ENCODE peak calls at places on chromosomes 6 and 20, in five cellular contexts. J is heart left ventricle, W is AG04450, N is left lung, U is A549. I is an unnamed sample.
A peak's percentile ranks its signal among the peaks of the same experiment; 100 is the strongest.

GRCh38 chr6:8017276-8017701 is 46.9 kb downstream of the BLOC1S5 start:
- DNase-seq in J (no peak), W (no peak), N (no peak), U (no peak), I (no peak)

GRCh38 chr6:121826156-121826810 is 390.8 kb downstream of the GJA1 start:
- DNase-seq in J (no peak), W (peak; percentile 61), N (no peak), U (peak; percentile 64), I (no peak)

GRCh38 chr6:170172406-170172805 is 118.5 kb downstream of the DLL1 start:
- DNase-seq in J (no peak), W (no peak), N (peak; percentile 10), U (no peak), I (no peak)

GRCh38 chr6:129133770-129134192 is 250.8 kb downstream of the LAMA2 start:
- DNase-seq in J (no peak), W (no peak), N (no peak), U (no peak), I (no peak)

GRCh38 chr20:64109831-64110391 is 2.5 kb upstream of the NPBWR2 start:
- DNase-seq in J (peak; percentile 15), W (no peak), N (peak; percentile 13), U (no peak), I (no peak)

GRCh38 chr6:75498862-75499261 is 5.3 kb upstream of the FILIP1 start:
- DNase-seq in J (no peak), W (no peak), N (no peak), U (peak; percentile 47), I (no peak)

GRCh38 chr6:41518118-41518517 is 28.1 kb upstream of the FOXP4 start:
- DNase-seq in J (no peak), W (no peak), N (peak; percentile 44), U (no peak), I (no peak)

GRCh38 chr6:6556738-6557503 is 31.6 kb upstream of the LY86 start:
- DNase-seq in J (peak; percentile 43), W (no peak), N (peak; percentile 48), U (peak; percentile 31), I (no peak)

GRCh38 chr6:113690255-113690956 is 166.7 kb upstream of the MARCKS start:
- DNase-seq in J (no peak), W (peak; percentile 79), N (no peak), U (peak; percentile 65), I (no peak)

GRCh38 chr20:45833883-45834796 is 541 bp downstream of the SNX21 start:
- DNase-seq in J (peak; percentile 83), W (no peak), N (peak; percentile 74), U (peak; percentile 66), I (no peak)

GRCh38 chr20:3687655-3688054 is 5.8 kb upstream of the ADAM33 start:
- DNase-seq in J (no peak), W (peak; percentile 18), N (no peak), U (peak; percentile 69), I (no peak)

GRCh38 chr6:40551966-40552365 is 35.2 kb downstream of the LRFN2 start:
- DNase-seq in J (no peak), W (no peak), N (no peak), U (no peak), I (no peak)

GRCh38 chr6:45420083-45420908 is 42.6 kb upstream of the SUPT3H start:
- DNase-seq in J (no peak), W (no peak), N (peak; percentile 45), U (no peak), I (no peak)

GRCh38 chr6:44076366-44077200 is 50.7 kb downstream of the MRPL14 start:
- DNase-seq in J (peak; percentile 76), W (no peak), N (no peak), U (no peak), I (no peak)

GRCh38 chr20:32830437-32830836 is 10.7 kb downstream of the MAPRE1 start:
- DNase-seq in J (no peak), W (no peak), N (peak; percentile 45), U (peak; percentile 20), I (peak; percentile 69)

GRCh38 chr6:93454533-93454932 is 35.2 kb upstream of the EPHA7 start:
- DNase-seq in J (no peak), W (no peak), N (no peak), U (no peak), I (no peak)

GRCh38 chr6:69937402-69938131 is 71.2 kb downstream of the COL19A1 start:
- DNase-seq in J (no peak), W (no peak), N (no peak), U (no peak), I (no peak)

GRCh38 chr6:36755435-36756348 is 58.1 kb downstream of the RAB44 start:
- DNase-seq in J (no peak), W (no peak), N (no peak), U (peak; percentile 25), I (no peak)

GRCh38 chr6:10030942-10031537 is 383.8 kb downstream of the TFAP2A start:
- DNase-seq in J (no peak), W (no peak), N (no peak), U (no peak), I (no peak)

GRCh38 chr6:11851405-11851804 is 72.8 kb upstream of the ADTRP start:
- DNase-seq in J (no peak), W (no peak), N (no peak), U (peak; percentile 38), I (no peak)

GRCh38 chr6:110484321-110484720 is 7.9 kb upstream of the SLC22A16 start:
- DNase-seq in J (no peak), W (no peak), N (no peak), U (no peak), I (no peak)

GRCh38 chr6:39243809-39244208 is 14.5 kb upstream of the KCNK5 start:
- DNase-seq in J (no peak), W (no peak), N (no peak), U (no peak), I (peak; percentile 73)

GRCh38 chr6:29230666-29231065 is 60.0 kb downstream of the OR2J2 start:
- DNase-seq in J (no peak), W (no peak), N (no peak), U (no peak), I (no peak)

GRCh38 chr6:49423817-49424216 is 39.2 kb downstream of the MMUT start:
- DNase-seq in J (no peak), W (no peak), N (no peak), U (peak; percentile 4), I (no peak)

GRCh38 chr6:87572860-87573259 is 16.9 kb downstream of the RARS2 start:
- DNase-seq in J (no peak), W (no peak), N (no peak), U (no peak), I (no peak)

GRCh38 chr6:149847943-149848267 is 16.3 kb downstream of the LRP11 start:
- DNase-seq in J (no peak), W (no peak), N (no peak), U (no peak), I (no peak)

GRCh38 chr6:149852881-149853280 is 11.3 kb downstream of the LRP11 start:
- DNase-seq in J (no peak), W (no peak), N (no peak), U (no peak), I (no peak)

GRCh38 chr6:149852180-149852579 is 12.0 kb downstream of the LRP11 start:
- DNase-seq in J (no peak), W (no peak), N (peak; percentile 64), U (no peak), I (no peak)

GRCh38 chr6:149854532-149854931 is 9.6 kb downstream of the LRP11 start:
- DNase-seq in J (no peak), W (no peak), N (no peak), U (peak; percentile 60), I (no peak)

DNA sequence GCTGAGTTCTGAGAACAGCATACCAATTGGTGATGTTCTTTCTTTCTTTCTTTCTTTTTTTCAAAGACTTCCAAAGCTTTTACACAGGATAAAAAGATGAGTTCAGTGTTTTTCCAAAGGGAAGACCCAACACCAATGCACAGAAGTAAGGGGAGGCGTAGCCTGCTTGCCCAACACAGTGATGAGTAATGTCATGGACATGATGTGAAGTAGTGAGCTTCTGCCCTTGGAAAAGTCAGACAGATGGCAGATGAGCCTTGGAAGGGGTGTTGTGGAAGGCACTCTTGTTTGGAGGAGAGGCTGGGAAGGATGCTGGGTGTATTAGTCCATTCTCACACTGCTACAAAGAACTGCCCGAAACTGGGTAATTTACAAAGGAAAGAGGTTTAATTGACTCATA is 12.7 kb downstream of the LRP11 start:
- DNase-seq in J (no peak), W (no peak), N (no peak), U (no peak), I (no peak)
- H3K27ac ChIP-seq in J (no peak overlapping the region), W (peak overlapping the region; percentile 53), N (no peak overlapping the region), U (no peak overlapping the region), I (no peak overlapping the region)

GRCh38 chr6:14060971-14061370 is 56.6 kb upstream of the CD83 start:
- DNase-seq in J (no peak), W (no peak), N (no peak), U (no peak), I (no peak)

GRCh38 chr6:14061644-14062043 is 55.9 kb upstream of the CD83 start:
- DNase-seq in J (no peak), W (no peak), N (no peak), U (no peak), I (no peak)

GRCh38 chr6:14055541-14055940 is 62.0 kb upstream of the CD83 start:
- DNase-seq in J (no peak), W (no peak), N (no peak), U (no peak), I (no peak)

GRCh38 chr6:14059791-14060436 is 57.7 kb upstream of the CD83 start:
- DNase-seq in J (peak; percentile 48), W (no peak), N (no peak), U (peak; percentile 29), I (no peak)

GRCh38 chr6:14058735-14059134 is 58.8 kb upstream of the CD83 start:
- DNase-seq in J (no peak), W (no peak), N (no peak), U (no peak), I (no peak)
- H3K27ac ChIP-seq in J (no peak overlapping the region), W (no peak overlapping the region), N (no peak overlapping the region), U (no peak overlapping the region), I (no peak overlapping the region)

DNA sequence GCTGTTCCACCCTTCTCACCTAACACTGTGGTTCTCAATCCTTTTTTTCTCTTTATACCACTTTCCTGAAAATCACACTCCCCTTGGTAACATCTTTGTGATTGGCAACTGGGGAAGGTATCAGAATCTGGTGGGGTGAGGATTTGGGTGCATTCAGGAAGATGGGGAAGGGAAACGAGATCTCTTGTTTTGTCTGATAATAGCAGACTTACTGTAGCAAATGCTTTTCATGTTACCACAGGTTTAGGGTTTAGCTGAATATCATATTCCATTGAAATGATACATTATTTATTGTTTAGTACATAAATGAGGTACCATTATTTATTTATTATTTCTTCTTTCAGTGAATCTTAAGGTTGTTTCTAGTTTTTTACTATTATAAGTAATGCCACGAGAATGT is 100.8 kb downstream of the RTN4IP1 start:
- DNase-seq in J (no peak), W (no peak), N (no peak), U (no peak), I (no peak)
- H3K27ac ChIP-seq in J (no peak overlapping the region), W (no peak overlapping the region), N (no peak overlapping the region), U (peak overlapping the region; percentile 85), I (no peak overlapping the region)

GRCh38 chr6:117128052-117128451 is 137.3 kb upstream of the VGLL2 start:
- DNase-seq in J (no peak), W (no peak), N (no peak), U (no peak), I (no peak)

DNA sequence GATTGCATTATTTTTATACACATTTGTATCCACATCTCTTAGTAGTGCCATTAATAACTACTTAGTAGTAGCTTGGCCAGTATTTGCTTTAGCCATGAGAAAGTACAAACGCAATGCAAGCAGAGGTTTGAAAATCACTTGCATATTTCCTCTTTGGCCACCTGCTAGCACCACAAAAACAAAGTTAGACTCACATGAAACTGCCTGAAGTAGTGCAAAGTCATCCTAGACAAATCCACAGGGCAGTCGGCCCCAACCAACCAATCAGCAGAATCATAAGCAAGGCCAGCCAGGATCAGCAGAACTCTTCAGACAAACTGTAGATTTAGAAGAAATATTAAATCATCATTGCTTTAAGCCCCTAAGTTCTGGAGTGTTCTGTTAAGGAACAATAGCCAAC is 135.2 kb upstream of the VGLL2 start:
- DNase-seq in J (no peak), W (no peak), N (no peak), U (no peak), I (no peak)
- H3K27ac ChIP-seq in J (no peak overlapping the region), W (no peak overlapping the region), N (no peak overlapping the region), U (no peak overlapping the region), I (no peak overlapping the region)